ENCODE peak calls at places on chromosomes 4 and X, in six cellular contexts. G is H9, I is mammary epithelial cell, T is GM23248, R is IMR-90, H is fibroblast of lung. S is an unnamed sample.

GRCh38 chrX:154013614-154014360 is 5.9 kb downstream of the IRAK1 start:
- DNase-seq in G (peak), I (no peak), T (peak), R (peak), H (peak), S (peak)

GRCh38 chr4:116150152-116150551 is 935.2 kb downstream of the TRAM1L1 start:
- DNase-seq in G (no peak), I (no peak), T (no peak), R (no peak), H (no peak), S (no peak)

GRCh38 chrX:123464709-123465108 is 268.1 kb downstream of the THOC2 start:
- DNase-seq in G (no peak), I (no peak), T (no peak), R (no peak), H (no peak), S (no peak)

GRCh38 chr4:3145251-3145908 is 70.9 kb downstream of the HTT start:
- DNase-seq in G (no peak), I (no peak), T (peak), R (peak), H (peak), S (no peak)

GRCh38 chr4:15428611-15429010 is 778 bp downstream of the C1QTNF7 start:
- DNase-seq in G (no peak), I (no peak), T (no peak), R (no peak), H (no peak), S (no peak)

GRCh38 chrX:78182881-78183280 is 43.4 kb upstream of the TAF9B start:
- DNase-seq in G (no peak), I (no peak), T (no peak), R (no peak), H (no peak), S (no peak)

GRCh38 chrX:48508400-48509244 is at the start of gene PORCN:
- DNase-seq in G (peak), I (peak), T (peak), R (peak), H (peak), S (peak)

GRCh38 chr4:2186133-2186864 is 55.6 kb downstream of the HAUS3 start:
- DNase-seq in G (peak), I (peak), T (no peak), R (peak), H (peak), S (no peak)

GRCh38 chr4:6991771-6992557 is 51.2 kb upstream of the TADA2B start:
- DNase-seq in G (no peak), I (peak), T (peak), R (peak), H (peak), S (peak)

GRCh38 chrX:1390621-1391369 is 1.1 kb downstream of the SLC25A6 start:
- DNase-seq in G (no peak), I (no peak), T (peak), R (no peak), H (no peak), S (no peak)

GRCh38 chr4:26410385-26411293 is 79.6 kb downstream of the CCKAR start:
- DNase-seq in G (no peak), I (peak), T (peak), R (peak), H (peak), S (peak)

GRCh38 chr4:13413719-13414437 is 70.3 kb downstream of the RAB28 start:
- DNase-seq in G (no peak), I (no peak), T (peak), R (no peak), H (no peak), S (no peak)

GRCh38 chrX:123732679-123733363 is at the start of gene THOC2:
- DNase-seq in G (peak), I (peak), T (peak), R (peak), H (peak), S (peak)

GRCh38 chr4:91267543-91267942 is 1036.2 kb upstream of the GRID2 start:
- DNase-seq in G (no peak), I (no peak), T (no peak), R (no peak), H (no peak), S (no peak)

GRCh38 chr4:6701371-6701770 is 7.7 kb downstream of the S100P start:
- DNase-seq in G (peak), I (no peak), T (no peak), R (no peak), H (no peak), S (no peak)

GRCh38 chr4:96675916-96676315 is 836.0 kb downstream of the PDHA2 start:
- DNase-seq in G (no peak), I (no peak), T (no peak), R (no peak), H (no peak), S (no peak)

GRCh38 chrX:23784487-23785301 is 1.7 kb downstream of the SAT1 start:
- DNase-seq in G (no peak), I (peak), T (peak), R (peak), H (peak), S (no peak)

GRCh38 chr4:140426610-140427103 is 791 bp downstream of the CLGN start:
- DNase-seq in G (no peak), I (no peak), T (peak), R (no peak), H (peak), S (peak)

GRCh38 chr4:79227896-79228295 is 98.0 kb downstream of the NAA11 start:
- DNase-seq in G (no peak), I (no peak), T (no peak), R (no peak), H (peak), S (no peak)

GRCh38 chrX:20620301-20620700 is 353.6 kb upstream of the RPS6KA3 start:
- DNase-seq in G (no peak), I (peak), T (peak), R (no peak), H (peak), S (no peak)

GRCh38 chrX:103734125-103734760 is 23.5 kb downstream of the TMEM31 start:
- DNase-seq in G (no peak), I (peak), T (peak), R (peak), H (peak), S (no peak)

GRCh38 chrX:2710496-2710895 is 19.4 kb downstream of the CD99 start:
- DNase-seq in G (no peak), I (peak), T (peak), R (no peak), H (no peak), S (no peak)

GRCh38 chrX:25084446-25084845 is 68.7 kb upstream of the ARX start:
- DNase-seq in G (no peak), I (no peak), T (no peak), R (no peak), H (no peak), S (no peak)

GRCh38 chr4:104905546-104905945 is 241.1 kb upstream of the TET2 start:
- DNase-seq in G (no peak), I (no peak), T (no peak), R (no peak), H (peak), S (no peak)

GRCh38 chr4:83217721-83218522 is 66.7 kb downstream of the COQ2 start:
- DNase-seq in G (no peak), I (no peak), T (no peak), R (no peak), H (no peak), S (no peak)

GRCh38 chrX:16839852-16840460 is 30.2 kb downstream of the RBBP7 start:
- DNase-seq in G (peak), I (peak), T (peak), R (peak), H (peak), S (no peak)

GRCh38 chr4:86720508-86721068 is 126.5 kb downstream of the PTPN13 start:
- DNase-seq in G (no peak), I (peak), T (peak), R (peak), H (peak), S (no peak)

GRCh38 chr4:86717651-86718050 is 123.5 kb downstream of the PTPN13 start:
- DNase-seq in G (no peak), I (no peak), T (no peak), R (no peak), H (no peak), S (no peak)

GRCh38 chr4:86721412-86721811 is 127.3 kb downstream of the PTPN13 start:
- DNase-seq in G (no peak), I (no peak), T (no peak), R (no peak), H (no peak), S (no peak)

GRCh38 chr4:86718152-86718551 is 124.0 kb downstream of the PTPN13 start:
- DNase-seq in G (no peak), I (no peak), T (no peak), R (no peak), H (no peak), S (no peak)
- H3K4me2 ChIP-seq in G (no peak), I (no peak), T (no peak), R (no peak), H (no peak), S (no peak)

GRCh38 chr4:74950200-74950599 is 17.3 kb downstream of the PARM1 start:
- DNase-seq in G (no peak), I (no peak), T (no peak), R (no peak), H (no peak), S (no peak)

GRCh38 chr4:74948279-74948678 is 15.4 kb downstream of the PARM1 start:
- DNase-seq in G (no peak), I (no peak), T (no peak), R (no peak), H (no peak), S (no peak)

GRCh38 chr4:74944354-74944793 is 11.5 kb downstream of the PARM1 start:
- DNase-seq in G (no peak), I (no peak), T (no peak), R (no peak), H (no peak), S (no peak)

GRCh38 chr4:74946196-74946595 is 13.3 kb downstream of the PARM1 start:
- DNase-seq in G (no peak), I (no peak), T (no peak), R (no peak), H (no peak), S (no peak)

GRCh38 chr4:74947798-74948197 is 14.9 kb downstream of the PARM1 start:
- DNase-seq in G (no peak), I (no peak), T (no peak), R (no peak), H (no peak), S (no peak)
- H3K4me2 ChIP-seq in G (no peak), I (no peak), T (no peak), R (no peak), H (no peak), S (no peak)

DNA sequence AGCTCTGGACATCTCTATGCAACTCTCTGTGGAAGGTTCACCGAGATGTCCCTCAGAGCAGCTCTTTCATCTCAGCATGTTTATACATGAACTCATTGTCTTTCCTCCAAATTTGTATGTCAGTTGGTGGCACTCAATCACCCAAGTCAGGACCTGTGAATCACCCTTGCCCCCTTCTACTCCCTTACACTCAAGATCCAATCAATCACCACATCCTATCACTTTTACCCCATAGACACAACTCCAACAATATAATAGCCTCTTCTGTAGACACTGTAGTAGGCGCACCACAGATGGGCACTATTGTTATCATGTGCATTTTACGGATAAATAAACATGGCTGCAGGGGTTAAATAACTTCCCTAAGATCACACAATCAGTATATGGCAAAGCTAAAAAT is 41.3 kb upstream of the IRF2 start:
- DNase-seq in G (no peak), I (no peak), T (no peak), R (no peak), H (no peak), S (no peak)
- H3K4me2 ChIP-seq in G (no peak), I (no peak), T (no peak), R (no peak), H (no peak), S (no peak)

DNA sequence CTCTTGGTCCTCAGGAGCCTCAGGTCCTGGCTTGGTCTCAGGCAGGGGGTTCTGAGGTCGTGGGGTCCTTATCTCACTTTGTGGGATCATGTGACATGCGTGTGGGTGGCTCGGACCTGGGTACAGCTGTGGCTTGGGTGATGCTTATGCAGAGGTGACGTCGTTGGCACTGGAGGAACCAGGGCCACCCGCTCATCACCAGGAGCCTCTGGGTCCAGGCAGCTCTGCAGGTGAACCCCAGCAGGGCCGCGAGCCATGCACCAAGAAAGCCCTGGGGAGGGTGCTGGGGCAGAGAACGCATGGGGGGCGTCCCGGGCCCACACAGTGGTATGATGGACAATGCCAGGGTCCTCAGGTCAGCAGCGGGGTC is 8.7 kb downstream of the ATP5ME start:
- DNase-seq in G (peak), I (no peak), T (no peak), R (no peak), H (no peak), S (no peak)
- H3K4me2 ChIP-seq in G (no peak), I (no peak), T (no peak), R (no peak), H (no peak), S (no peak)

DNA sequence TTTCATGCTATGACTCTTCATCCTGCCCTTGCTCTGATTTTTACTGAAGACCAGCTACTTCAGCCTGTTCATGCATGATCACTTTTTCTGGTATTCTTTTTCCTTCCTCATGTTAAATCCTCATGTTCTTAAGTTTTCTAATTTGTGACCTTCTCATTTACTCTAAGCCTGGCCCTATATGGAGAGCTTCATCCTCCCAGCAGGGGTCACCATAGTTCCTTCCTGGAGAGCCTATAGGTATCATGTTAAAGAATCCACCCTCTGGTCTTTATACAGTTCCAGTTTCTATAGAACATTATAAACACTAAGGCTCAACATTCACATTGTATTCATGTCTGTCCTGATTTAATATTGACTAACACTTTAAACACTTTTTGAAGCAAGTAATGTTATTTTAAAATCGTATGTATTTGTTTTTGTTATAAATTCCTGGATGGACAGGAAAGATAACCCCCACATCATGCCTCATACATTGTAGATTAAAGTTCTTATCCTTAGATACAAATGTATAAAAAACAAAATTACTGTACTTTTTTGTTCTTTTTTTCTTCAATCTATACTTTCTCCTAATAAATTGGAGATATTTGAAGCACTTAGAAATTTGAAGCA is 53.8 kb upstream of the OTUD4 start:
- DNase-seq in G (peak), I (peak), T (peak), R (peak), H (peak), S (peak)
- H3K4me2 ChIP-seq in G (no peak), I (no peak), T (no peak), R (no peak), H (no peak), S (peak)

DNA sequence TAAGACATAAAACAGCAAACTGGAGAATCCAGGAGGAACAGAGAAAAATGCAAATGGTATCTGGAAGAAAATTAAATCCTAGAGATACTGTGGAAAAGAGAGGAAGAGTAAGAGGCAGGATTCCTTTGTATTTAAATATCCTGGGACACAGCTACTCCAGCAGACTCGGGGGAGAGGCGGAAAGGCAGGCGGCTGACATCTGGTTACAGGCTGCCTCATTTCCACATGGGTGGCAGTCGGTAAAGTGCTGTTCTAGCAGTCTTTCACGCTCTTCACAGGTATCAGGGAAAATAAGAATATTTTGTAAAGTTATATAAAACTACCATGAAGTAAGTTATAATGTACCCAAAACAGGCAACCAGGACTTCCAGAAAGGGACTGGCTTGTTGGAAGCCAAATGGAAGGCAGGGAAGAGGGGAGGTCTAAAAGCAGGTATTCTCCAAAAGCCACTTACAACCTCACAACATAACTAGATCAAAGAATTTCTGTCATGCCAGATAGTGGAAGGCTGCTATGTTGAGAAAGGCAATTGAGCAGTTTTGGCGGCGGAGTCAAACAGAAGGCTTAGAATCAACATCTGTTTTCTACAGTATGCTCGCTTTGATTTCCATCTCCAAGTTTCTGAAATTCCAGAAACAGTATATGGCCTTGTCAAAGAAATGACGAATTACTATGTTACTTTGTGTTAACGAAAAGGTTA is 1.3 kb upstream of the TIGD2 start:
- DNase-seq in G (no peak), I (no peak), T (peak), R (no peak), H (peak), S (peak)
- H3K4me2 ChIP-seq in G (peak), I (peak), T (peak), R (peak), H (no peak), S (peak)

GRCh38 chrX:129655547-129656248 is 942 bp upstream of the APLN start:
- DNase-seq in G (peak), I (peak), T (no peak), R (no peak), H (no peak), S (no peak)
- H3K4me2 ChIP-seq in G (peak), I (no peak), T (no peak), R (no peak), H (no peak), S (no peak)

S was measured in SK-N-SH.